ENCODE peak calls at places on chromosomes 13 and 19, in four cellular contexts. N, F, R and Y are unnamed samples.
A peak's percentile ranks its signal among the peaks of the same experiment; 100 is the strongest.

GRCh38 chr19:36652958-36653357 is 13.7 kb downstream of the ZNF461 start:
- DNase-seq in N (no peak), F (no peak), R (no peak), Y (no peak)

GRCh38 chr13:34469212-34469983 is 472.7 kb upstream of the NBEA start:
- DNase-seq in N (no peak), F (no peak), R (no peak), Y (no peak)

GRCh38 chr13:64643066-64643465 is 2587.1 kb downstream of the PCDH9 start:
- DNase-seq in N (no peak), F (no peak), R (no peak), Y (no peak)

GRCh38 chr19:46349311-46349993 is 2.6 kb downstream of the PPP5C start:
- DNase-seq in N (no peak), F (no peak), R (no peak), Y (no peak)

GRCh38 chr13:39766464-39767167 is 111.2 kb downstream of the COG6 start:
- DNase-seq in N (no peak), F (no peak), R (no peak), Y (no peak)

GRCh38 chr19:18253716-18254115 is 20.5 kb downstream of the IQCN start:
- DNase-seq in N (no peak), F (no peak), R (no peak), Y (no peak)

GRCh38 chr13:31240921-31241320 is 41.1 kb downstream of the B3GLCT start:
- DNase-seq in N (no peak), F (no peak), R (no peak), Y (no peak)

GRCh38 chr13:19618925-19619324 is 14.5 kb upstream of the MPHOSPH8 start:
- DNase-seq in N (no peak), F (no peak), R (no peak), Y (peak; percentile 31)

GRCh38 chr13:26473571-26474230 is 83.8 kb upstream of the WASF3 start:
- DNase-seq in N (no peak), F (no peak), R (no peak), Y (no peak)

GRCh38 chr19:56840452-56841193 is at the start of the genes PEG3 and ZIM2:
- DNase-seq in N (peak; percentile 74), F (no peak), R (no peak), Y (no peak)

GRCh38 chr13:28613562-28613961 is 45.4 kb upstream of the POMP start:
- DNase-seq in N (no peak), F (no peak), R (no peak), Y (no peak)

GRCh38 chr13:28611021-28611420 is 47.9 kb upstream of the POMP start:
- DNase-seq in N (no peak), F (no peak), R (no peak), Y (no peak)

GRCh38 chr13:28609381-28609780 is 49.5 kb upstream of the POMP start:
- DNase-seq in N (no peak), F (no peak), R (no peak), Y (no peak)

GRCh38 chr13:28609936-28610335 is 49.0 kb upstream of the POMP start:
- DNase-seq in N (no peak), F (no peak), R (no peak), Y (no peak)

GRCh38 chr13:28611654-28612131 is 47.2 kb upstream of the POMP start:
- DNase-seq in N (no peak), F (no peak), R (no peak), Y (no peak)
- TF ChIP-seq CTCF in N (no peak), F (no peak), R (no peak), Y (no peak)

DNA sequence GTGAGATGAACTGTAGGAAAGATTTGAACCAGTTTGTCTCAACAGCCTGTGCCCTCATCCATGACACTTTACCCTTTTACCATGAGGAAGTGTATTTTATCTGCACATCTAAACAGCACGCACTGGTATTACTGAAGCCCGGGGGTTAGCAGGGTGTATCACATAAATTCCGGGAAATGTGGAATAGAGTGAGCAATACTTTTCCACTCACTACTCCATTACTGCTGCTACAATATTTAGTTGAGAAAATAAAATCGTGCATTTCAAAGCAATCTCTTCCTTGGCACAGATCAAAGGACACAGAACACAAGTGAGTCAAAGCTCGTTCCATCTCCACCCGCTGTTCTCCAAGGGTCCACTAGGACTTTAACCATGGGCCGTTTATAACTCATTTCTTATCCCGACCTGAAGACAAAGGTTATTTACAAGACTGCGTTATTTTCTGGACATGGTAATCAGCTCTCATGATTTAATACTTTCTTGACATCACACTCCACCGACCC is 35.2 kb downstream of the STK24 start:
- DNase-seq in N (no peak), F (no peak), R (no peak), Y (no peak)
- TF ChIP-seq CTCF in N (no peak), F (no peak), R (no peak), Y (peak; percentile 16)

GRCh38 chr19:12838893-12839656 is 760 bp downstream of the MAST1 start:
- DNase-seq in N (no peak), F (no peak), R (no peak), Y (no peak)

GRCh38 chr19:12840091-12841079 is 2.1 kb downstream of the MAST1 start:
- DNase-seq in N (peak; percentile 25), F (no peak), R (peak; percentile 69), Y (peak; percentile 83)

GRCh38 chr19:12837225-12837624 is 1.1 kb upstream of the MAST1 start:
- DNase-seq in N (no peak), F (no peak), R (no peak), Y (no peak)

GRCh38 chr19:12836529-12836863 is 1.8 kb upstream of the MAST1 start:
- DNase-seq in N (no peak), F (no peak), R (no peak), Y (no peak)

GRCh38 chr19:12838182-12838890 is at the start of gene MAST1:
- DNase-seq in N (no peak), F (no peak), R (peak; percentile 51), Y (peak; percentile 68)
- TF ChIP-seq CTCF in N (peak; percentile 63), F (peak; percentile 60), R (peak; percentile 71), Y (peak; percentile 65)

GRCh38 chr19:15454371-15454800 is 4.6 kb upstream of the WIZ start:
- DNase-seq in N (no peak), F (no peak), R (no peak), Y (no peak)

GRCh38 chr19:15450528-15450890 is 753 bp upstream of the WIZ start:
- DNase-seq in N (no peak), F (no peak), R (no peak), Y (no peak)

GRCh38 chr19:15452111-15453047 is 2.6 kb upstream of the WIZ start:
- DNase-seq in N (peak; percentile 91), F (no peak), R (peak; percentile 44), Y (no peak)

GRCh38 chr19:15453906-15454305 is 4.2 kb upstream of the WIZ start:
- DNase-seq in N (no peak), F (no peak), R (no peak), Y (no peak)

GRCh38 chr19:15453091-15453498 is 3.3 kb upstream of the WIZ start:
- DNase-seq in N (no peak), F (no peak), R (no peak), Y (no peak)
- TF ChIP-seq CTCF in N (peak; percentile 57), F (no peak), R (peak; percentile 35), Y (no peak)

GRCh38 chr19:10333758-10334339 is 520 bp upstream of the RAVER1 start:
- DNase-seq in N (no peak), F (no peak), R (no peak), Y (no peak)

GRCh38 chr19:10332158-10332964 is 968 bp downstream of the RAVER1 start:
- DNase-seq in N (no peak), F (no peak), R (no peak), Y (peak; percentile 18)

GRCh38 chr19:10334340-10335148 is 1.2 kb upstream of the RAVER1 start:
- DNase-seq in N (peak; percentile 94), F (peak; percentile 43), R (peak; percentile 86), Y (peak; percentile 97)

GRCh38 chr19:10335149-10336053 is 2.1 kb upstream of the RAVER1 start:
- DNase-seq in N (no peak), F (no peak), R (no peak), Y (peak; percentile 18)

DNA sequence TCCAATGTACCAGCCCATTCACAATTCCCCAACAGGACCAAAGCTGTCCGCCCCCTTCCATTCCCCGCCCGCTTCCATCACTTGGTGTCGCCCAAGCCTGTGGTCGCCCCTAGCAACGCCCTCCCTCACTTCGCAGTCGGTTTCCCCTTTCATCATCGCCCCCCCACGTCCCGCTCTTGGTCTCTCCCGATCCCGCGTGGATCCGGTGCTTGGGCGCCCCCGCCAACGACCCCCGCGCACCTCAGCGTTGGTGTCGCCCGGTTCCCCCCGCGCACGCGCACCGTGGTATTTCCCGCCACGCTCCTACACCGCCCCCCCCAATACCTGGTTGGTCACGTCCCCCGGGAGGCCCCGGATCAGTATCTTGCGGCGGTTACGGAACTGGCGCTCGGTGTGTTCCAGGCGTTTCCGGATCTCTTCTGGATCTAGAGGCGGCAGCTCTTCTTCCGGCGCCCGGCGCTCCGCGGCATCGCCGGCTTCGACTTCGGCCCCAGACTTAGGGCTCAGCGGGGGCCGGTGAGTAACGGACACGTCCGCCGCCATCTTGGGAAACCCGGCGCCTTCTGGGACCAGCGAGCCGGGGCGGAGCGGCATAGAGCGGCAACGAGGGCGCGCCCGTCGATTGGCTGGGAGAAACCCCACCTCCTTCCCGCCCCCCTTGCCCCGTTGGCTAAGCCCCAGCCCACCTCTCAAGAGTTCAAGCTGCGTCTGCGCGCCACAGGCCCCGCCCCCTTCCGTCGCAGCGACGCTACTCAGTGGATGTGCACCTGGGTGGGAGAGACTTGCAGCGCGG is at the start of gene RAVER1:
- DNase-seq in N (peak; percentile 99), F (peak; percentile 77), R (peak; percentile 94), Y (peak; percentile 97)
- TF ChIP-seq CTCF in N (no peak), F (no peak), R (no peak), Y (no peak)

DNA sequence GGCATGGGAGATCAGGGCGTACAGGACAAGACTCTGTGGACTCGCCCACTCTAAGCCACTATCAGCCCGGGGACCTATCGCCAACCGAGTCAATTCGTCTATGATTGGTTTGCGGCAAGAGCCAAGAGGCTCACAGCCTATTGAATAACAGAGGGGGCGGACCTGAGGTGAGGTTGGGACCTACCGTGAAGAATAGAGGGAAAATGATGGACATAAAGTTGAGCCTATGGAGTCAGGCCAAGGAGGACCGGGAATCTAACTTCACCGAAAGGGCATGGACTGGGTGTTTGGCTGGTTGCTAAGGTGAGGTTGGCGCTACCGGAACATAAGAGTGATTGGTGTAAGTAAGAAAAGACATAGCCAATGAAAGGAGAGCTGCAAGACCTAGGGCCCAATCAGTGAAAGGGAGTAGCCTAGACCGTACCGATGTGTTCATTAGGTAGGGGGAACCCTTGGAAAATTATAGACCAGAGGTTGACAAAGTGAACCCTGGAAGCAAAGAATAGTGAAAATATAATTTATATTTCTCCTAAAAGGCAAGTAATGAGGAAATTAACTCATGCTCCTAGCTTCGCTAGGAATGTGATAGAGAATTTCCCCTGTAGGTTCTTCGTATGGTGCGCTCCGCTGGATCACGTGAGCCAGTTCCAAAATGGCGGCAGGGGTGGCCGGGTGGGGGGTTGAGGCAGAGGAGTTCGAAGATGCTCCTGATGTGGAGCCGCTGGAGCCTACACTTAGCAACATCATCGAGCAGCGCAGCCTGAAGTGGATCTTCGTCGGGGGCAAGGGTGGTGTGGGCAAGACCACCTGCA is at the start of gene GET3:
- DNase-seq in N (peak; percentile 85), F (peak; percentile 71), R (peak; percentile 75), Y (peak; percentile 83)
- TF ChIP-seq CTCF in N (no peak), F (no peak), R (no peak), Y (no peak)